ENCODE peak calls at places on chromosomes 12 and 14, in five cellular contexts. One of them, this sample, is unnamed.

GRCh38 chr12:77993658-77994057 is 163.0 kb downstream of the NAV3 start:
- DNase-seq in SJSA1: no peak
- DNase-seq in SK-MEL-5: peak
- DNase-seq in A172: no peak
- DNase-seq in Ammon's horn: no peak
- DNase-seq in this sample: no peak

GRCh38 chr12:113359939-113360748 is 1.8 kb downstream of the PLBD2 start:
- DNase-seq in SJSA1: no peak
- DNase-seq in SK-MEL-5: no peak
- DNase-seq in A172: peak
- DNase-seq in Ammon's horn: no peak
- DNase-seq in this sample: no peak

GRCh38 chr12:112904571-112904970 is 2.2 kb upstream of the OAS1 start:
- DNase-seq in SJSA1: no peak
- DNase-seq in SK-MEL-5: no peak
- DNase-seq in A172: peak
- DNase-seq in Ammon's horn: no peak
- DNase-seq in this sample: no peak

GRCh38 chr12:84874125-84874824 is 38.3 kb downstream of the SLC6A15 start:
- DNase-seq in SJSA1: peak
- DNase-seq in SK-MEL-5: peak
- DNase-seq in A172: peak
- DNase-seq in Ammon's horn: peak
- DNase-seq in this sample: peak

GRCh38 chr12:127785936-127786335 is 481.0 kb upstream of the TMEM132C start:
- DNase-seq in SJSA1: no peak
- DNase-seq in SK-MEL-5: no peak
- DNase-seq in A172: no peak
- DNase-seq in Ammon's horn: no peak
- DNase-seq in this sample: no peak

GRCh38 chr12:41663487-41664258 is 475.6 kb downstream of the PDZRN4 start:
- DNase-seq in SJSA1: no peak
- DNase-seq in SK-MEL-5: peak
- DNase-seq in A172: peak
- DNase-seq in Ammon's horn: no peak
- DNase-seq in this sample: peak

GRCh38 chr14:76396714-76397187 is 20.8 kb downstream of the ESRRB start:
- DNase-seq in SJSA1: no peak
- DNase-seq in SK-MEL-5: no peak
- DNase-seq in A172: no peak
- DNase-seq in Ammon's horn: no peak
- DNase-seq in this sample: no peak

GRCh38 chr12:82359115-82359478 is 768 bp downstream of the METTL25 start:
- DNase-seq in SJSA1: no peak
- DNase-seq in SK-MEL-5: no peak
- DNase-seq in A172: no peak
- DNase-seq in Ammon's horn: peak
- DNase-seq in this sample: no peak

GRCh38 chr12:60920841-60921495 is 1325.1 kb downstream of the SLC16A7 start:
- DNase-seq in SJSA1: no peak
- DNase-seq in SK-MEL-5: no peak
- DNase-seq in A172: peak
- DNase-seq in Ammon's horn: no peak
- DNase-seq in this sample: no peak

GRCh38 chr14:20427231-20428009 is 8.5 kb downstream of the KLHL33 start:
- DNase-seq in SJSA1: peak
- DNase-seq in SK-MEL-5: peak
- DNase-seq in A172: peak
- DNase-seq in Ammon's horn: peak
- DNase-seq in this sample: peak

GRCh38 chr14:64612021-64612380 is 62.2 kb downstream of the PPP1R36 start:
- DNase-seq in SJSA1: peak
- DNase-seq in SK-MEL-5: no peak
- DNase-seq in A172: peak
- DNase-seq in Ammon's horn: no peak
- DNase-seq in this sample: no peak

GRCh38 chr12:75011120-75011519 is 198.5 kb downstream of the KCNC2 start:
- DNase-seq in SJSA1: no peak
- DNase-seq in SK-MEL-5: no peak
- DNase-seq in A172: no peak
- DNase-seq in Ammon's horn: peak
- DNase-seq in this sample: peak

GRCh38 chr14:95133282-95133681 is 24.0 kb downstream of the DICER1 start:
- DNase-seq in SJSA1: peak
- DNase-seq in SK-MEL-5: peak
- DNase-seq in A172: no peak
- DNase-seq in Ammon's horn: peak
- DNase-seq in this sample: no peak

GRCh38 chr14:78253986-78254385 is 83.8 kb downstream of the NRXN3 start:
- DNase-seq in SJSA1: peak
- DNase-seq in SK-MEL-5: no peak
- DNase-seq in A172: peak
- DNase-seq in Ammon's horn: peak
- DNase-seq in this sample: peak

GRCh38 chr14:77022219-77022852 is 6.2 kb downstream of the IRF2BPL start:
- DNase-seq in SJSA1: no peak
- DNase-seq in SK-MEL-5: no peak
- DNase-seq in A172: no peak
- DNase-seq in Ammon's horn: no peak
- DNase-seq in this sample: no peak

GRCh38 chr12:21300632-21301031 is 34.1 kb downstream of the SLCO1A2 start:
- DNase-seq in SJSA1: no peak
- DNase-seq in SK-MEL-5: no peak
- DNase-seq in A172: no peak
- DNase-seq in Ammon's horn: no peak
- DNase-seq in this sample: no peak

GRCh38 chr12:80142640-80143039 is 43.3 kb downstream of the OTOGL start:
- DNase-seq in SJSA1: no peak
- DNase-seq in SK-MEL-5: no peak
- DNase-seq in A172: no peak
- DNase-seq in Ammon's horn: no peak
- DNase-seq in this sample: no peak

GRCh38 chr12:5554711-5555110 is 122.8 kb downstream of the NTF3 start:
- DNase-seq in SJSA1: no peak
- DNase-seq in SK-MEL-5: no peak
- DNase-seq in A172: peak
- DNase-seq in Ammon's horn: no peak
- DNase-seq in this sample: no peak

GRCh38 chr14:51449666-51450061 is 202.0 kb upstream of the FRMD6 start:
- DNase-seq in SJSA1: no peak
- DNase-seq in SK-MEL-5: no peak
- DNase-seq in A172: no peak
- DNase-seq in Ammon's horn: no peak
- DNase-seq in this sample: no peak

GRCh38 chr12:5520831-5521230 is 88.9 kb downstream of the NTF3 start:
- DNase-seq in SJSA1: no peak
- DNase-seq in SK-MEL-5: no peak
- DNase-seq in A172: no peak
- DNase-seq in Ammon's horn: no peak
- DNase-seq in this sample: no peak

GRCh38 chr12:92624236-92624635 is 78.6 kb upstream of the PLEKHG7 start:
- DNase-seq in SJSA1: peak
- DNase-seq in SK-MEL-5: no peak
- DNase-seq in A172: peak
- DNase-seq in Ammon's horn: no peak
- DNase-seq in this sample: no peak

GRCh38 chr12:132182711-132183365 is 38.6 kb downstream of the NOC4L start:
- DNase-seq in SJSA1: no peak
- DNase-seq in SK-MEL-5: peak
- DNase-seq in A172: no peak
- DNase-seq in Ammon's horn: no peak
- DNase-seq in this sample: no peak

GRCh38 chr14:104333903-104334811 is 195.8 kb downstream of the KIF26A start:
- DNase-seq in SJSA1: no peak
- DNase-seq in SK-MEL-5: no peak
- DNase-seq in A172: no peak
- DNase-seq in Ammon's horn: no peak
- DNase-seq in this sample: no peak

GRCh38 chr12:58888131-58888783 is 32.0 kb downstream of the LRIG3 start:
- DNase-seq in SJSA1: no peak
- DNase-seq in SK-MEL-5: no peak
- DNase-seq in A172: peak
- DNase-seq in Ammon's horn: peak
- DNase-seq in this sample: peak

GRCh38 chr14:76304536-76305473 is 71.1 kb upstream of the ESRRB start:
- DNase-seq in SJSA1: no peak
- DNase-seq in SK-MEL-5: no peak
- DNase-seq in A172: no peak
- DNase-seq in Ammon's horn: no peak
- DNase-seq in this sample: no peak

GRCh38 chr12:109714141-109714912 is 702 bp downstream of the FAM222A start:
- DNase-seq in SJSA1: peak
- DNase-seq in SK-MEL-5: peak
- DNase-seq in A172: peak
- DNase-seq in Ammon's horn: peak
- DNase-seq in this sample: peak

GRCh38 chr12:74537126-74537706 is 419 bp upstream of the ATXN7L3B start:
- DNase-seq in SJSA1: no peak
- DNase-seq in SK-MEL-5: peak
- DNase-seq in A172: peak
- DNase-seq in Ammon's horn: peak
- DNase-seq in this sample: peak

GRCh38 chr12:112331891-112332290 is 50.3 kb downstream of the HECTD4 start:
- DNase-seq in SJSA1: no peak
- DNase-seq in SK-MEL-5: no peak
- DNase-seq in A172: no peak
- DNase-seq in Ammon's horn: no peak
- DNase-seq in this sample: no peak

GRCh38 chr12:96201272-96202227 is 7.4 kb downstream of the ELK3 start:
- DNase-seq in SJSA1: no peak
- DNase-seq in SK-MEL-5: no peak
- DNase-seq in A172: no peak
- DNase-seq in Ammon's horn: no peak
- DNase-seq in this sample: no peak

GRCh38 chr12:27808831-27809230 is 28.8 kb upstream of the MANSC4 start:
- DNase-seq in SJSA1: no peak
- DNase-seq in SK-MEL-5: no peak
- DNase-seq in A172: no peak
- DNase-seq in Ammon's horn: no peak
- DNase-seq in this sample: no peak

GRCh38 chr12:102197789-102198188 is at the start of gene PMCH:
- DNase-seq in SJSA1: peak
- DNase-seq in SK-MEL-5: no peak
- DNase-seq in A172: peak
- DNase-seq in Ammon's horn: no peak
- DNase-seq in this sample: no peak

GRCh38 chr12:109200825-109201495 is 84.6 kb downstream of the ACACB start:
- DNase-seq in SJSA1: no peak
- DNase-seq in SK-MEL-5: no peak
- DNase-seq in A172: no peak
- DNase-seq in Ammon's horn: no peak
- DNase-seq in this sample: no peak

GRCh38 chr12:111409403-111410228 is 3.9 kb downstream of the SH2B3 start:
- DNase-seq in SJSA1: peak
- DNase-seq in SK-MEL-5: peak
- DNase-seq in A172: peak
- DNase-seq in Ammon's horn: no peak
- DNase-seq in this sample: peak